ENCODE peak calls at places on chromosomes 11 and 22, in seven cellular contexts. M is AG04449, Z is tibial artery, U is RWPE2, K is AG04450, V is gastrocnemius medialis, X is osteocyte. W is an unnamed sample.

GRCh38 chr11:125242141-125242780 is 77.7 kb downstream of the PKNOX2 start:
- DNase-seq in V (no peak), K (no peak), X (no peak), M (no peak), U (no peak), Z (no peak), W (no peak)

GRCh38 chr11:76653674-76654309 is 16.8 kb downstream of the LRRC32 start:
- DNase-seq in K (peak), Z (peak), M (no peak), V (peak), X (no peak), U (no peak), W (peak)

GRCh38 chr22:27453688-27454087 is 347.9 kb downstream of the MN1 start:
- DNase-seq in V (no peak), Z (no peak), K (no peak), M (no peak), U (no peak), X (no peak), W (no peak)

GRCh38 chr22:23800297-23801237 is 13.8 kb downstream of the SMARCB1 start:
- DNase-seq in K (no peak), Z (no peak), U (no peak), V (no peak), X (no peak), M (no peak), W (peak)

GRCh38 chr11:95625164-95626017 is 164.2 kb downstream of the FAM76B start:
- DNase-seq in M (no peak), K (no peak), Z (no peak), X (no peak), U (no peak), V (no peak), W (no peak)

GRCh38 chr22:38419864-38420172 is 35.2 kb downstream of the KCNJ4 start:
- DNase-seq in X (no peak), M (no peak), Z (no peak), V (no peak), U (peak), K (no peak), W (peak)

GRCh38 chr11:33735426-33736147 is 636 bp downstream of the CD59 start:
- DNase-seq in V (no peak), M (no peak), Z (peak), X (no peak), K (no peak), U (no peak), W (no peak)

GRCh38 chr11:47691979-47692378 is 23.2 kb downstream of the AGBL2 start:
- DNase-seq in X (no peak), K (no peak), Z (no peak), V (no peak), U (no peak), M (no peak), W (no peak)

GRCh38 chr22:29208879-29209623 is 3.4 kb downstream of the EMID1 start:
- DNase-seq in U (peak), V (no peak), M (no peak), X (no peak), Z (peak), K (no peak), W (no peak)

DNA sequence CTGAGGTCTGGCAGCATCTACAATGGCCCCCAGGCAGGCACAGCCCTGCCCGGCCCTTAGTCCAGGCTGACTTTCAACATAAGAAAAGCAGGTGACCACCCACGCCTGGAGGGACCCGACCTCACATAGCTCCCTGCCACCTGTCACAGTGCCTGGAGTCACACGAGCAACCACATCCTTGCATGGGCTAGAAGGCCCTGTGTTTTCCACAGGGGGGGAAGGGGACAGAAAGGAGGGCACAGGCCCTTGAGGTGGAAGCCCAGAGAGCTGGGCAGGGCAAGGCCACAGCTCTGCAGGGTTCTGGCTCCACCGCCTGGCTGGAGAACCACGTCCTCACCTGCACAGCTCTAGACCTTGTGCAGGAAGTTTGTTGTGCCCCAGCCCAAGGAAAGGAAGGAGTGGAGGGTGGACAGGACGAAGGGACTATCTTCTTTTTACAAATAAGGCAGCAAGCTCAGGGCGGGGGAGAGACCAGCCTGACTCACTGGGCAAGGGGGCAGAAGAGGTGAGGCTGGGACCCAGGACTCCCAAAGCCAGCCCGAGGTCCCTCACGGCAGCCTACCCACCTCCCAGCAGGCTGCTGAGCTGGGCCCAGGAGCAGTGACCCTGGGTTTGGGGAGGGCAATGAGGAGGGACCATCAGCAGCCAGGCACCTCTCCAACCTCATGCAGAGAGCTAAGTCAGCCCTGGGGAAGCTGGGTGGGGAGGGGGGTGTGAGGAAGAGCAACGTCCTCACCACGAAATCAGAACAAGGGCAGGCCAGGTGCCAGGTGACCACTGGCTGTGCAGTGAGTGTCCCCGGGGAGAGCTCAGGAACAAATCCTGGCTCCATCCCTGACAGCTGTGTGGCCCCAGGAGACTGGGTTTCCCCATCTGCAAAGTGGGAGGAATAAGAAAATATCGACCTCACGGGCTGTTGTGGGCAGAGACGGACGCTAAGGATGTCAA is 4.3 kb downstream of the C1QTNF6 start:
- DNase-seq in Z (no peak), U (peak), M (no peak), K (no peak), X (no peak), V (no peak), W (peak)
- TF ChIP-seq CTCF in Z (no peak), U (no peak), M (no peak), K (no peak), X (no peak), V (no peak), W (no peak)

DNA sequence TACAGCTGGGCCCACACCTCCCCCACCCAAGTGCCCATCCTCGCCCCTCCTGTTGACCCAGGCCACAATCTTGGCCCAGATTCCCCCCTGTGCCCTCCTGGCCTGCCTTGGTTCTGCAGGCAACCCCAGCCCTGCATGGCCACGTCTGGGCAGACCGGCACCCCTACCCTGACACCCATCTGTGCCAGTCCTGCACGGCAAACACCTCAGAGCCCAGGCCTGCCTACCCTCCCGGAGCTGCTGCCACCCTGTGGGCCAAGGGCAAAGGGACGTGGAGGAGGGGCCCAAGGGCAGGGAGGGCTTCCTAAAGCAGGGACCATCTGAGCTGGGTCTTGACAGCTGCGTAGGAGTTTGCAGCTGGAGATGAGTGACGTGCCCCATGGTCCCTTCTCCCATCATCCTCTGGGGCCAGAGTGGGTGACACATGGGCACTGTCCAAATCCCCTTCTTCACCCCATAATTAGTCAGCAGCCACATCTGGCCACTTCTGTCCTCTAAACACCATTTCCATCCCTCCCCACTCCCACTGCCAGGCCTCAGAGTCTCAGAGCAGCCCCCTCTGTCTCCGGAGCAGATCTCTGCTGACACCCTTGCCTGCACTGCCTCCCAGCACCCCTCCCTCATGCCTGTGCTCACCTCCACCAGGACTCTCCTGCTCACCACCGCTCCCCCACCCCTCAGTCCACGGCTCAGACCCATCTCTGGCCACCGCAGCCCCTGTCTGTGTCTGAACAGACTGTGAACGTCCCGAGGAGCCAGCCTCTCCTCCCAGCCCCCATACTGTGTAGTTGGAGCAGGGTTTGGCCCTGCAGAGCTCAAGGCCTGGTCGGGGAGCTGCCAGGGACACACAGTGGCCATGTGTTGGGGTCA is 35.6 kb upstream of the PPARA start:
- DNase-seq in M (no peak), K (no peak), Z (no peak), V (peak), X (no peak), U (no peak), W (no peak)
- TF ChIP-seq CTCF in M (no peak), K (no peak), Z (peak), V (no peak), X (no peak), U (peak), W (peak)

DNA sequence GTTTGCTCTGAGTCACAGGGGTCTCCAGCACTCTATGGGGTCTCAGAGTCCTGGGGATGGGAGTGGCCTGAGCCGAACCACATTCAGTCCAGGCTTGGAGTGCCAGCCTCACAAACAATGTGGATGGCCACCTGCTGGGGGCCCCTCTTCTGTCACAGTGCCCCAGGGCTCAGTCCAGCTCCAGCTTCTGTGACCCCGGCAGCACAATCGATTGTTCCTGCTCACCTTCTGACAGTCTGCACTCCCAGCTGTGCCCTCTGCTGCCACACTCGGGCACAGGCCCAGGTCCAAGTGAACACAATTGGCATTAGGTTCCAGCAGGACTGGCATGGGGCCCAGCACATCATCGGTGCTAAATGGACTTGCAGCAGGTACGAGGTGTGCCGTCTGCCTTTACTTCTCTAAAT is 84.8 kb downstream of the TP53I11 start:
- DNase-seq in U (no peak), Z (no peak), V (no peak), X (no peak), K (no peak), M (no peak), W (no peak)
- TF ChIP-seq CTCF in U (no peak), Z (no peak), V (no peak), X (no peak), K (no peak), M (no peak), W (no peak)

GRCh38 chr11:69212121-69213110 is 56.7 kb downstream of the SMIM38 start:
- DNase-seq in V (no peak), X (peak), U (peak), K (no peak), Z (no peak), M (no peak), W (no peak)
- TF ChIP-seq CTCF in V (no peak), X (peak), U (peak), K (peak), Z (no peak), M (peak), W (peak)

GRCh38 chr11:105861225-105861624 is 160.8 kb downstream of the MSANTD4 start:
- DNase-seq in K (no peak), X (no peak), M (no peak), V (no peak), Z (no peak), U (no peak), W (no peak)
- TF ChIP-seq CTCF in K (peak), X (peak), M (no peak), V (no peak), Z (no peak), U (peak), W (peak)

DNA sequence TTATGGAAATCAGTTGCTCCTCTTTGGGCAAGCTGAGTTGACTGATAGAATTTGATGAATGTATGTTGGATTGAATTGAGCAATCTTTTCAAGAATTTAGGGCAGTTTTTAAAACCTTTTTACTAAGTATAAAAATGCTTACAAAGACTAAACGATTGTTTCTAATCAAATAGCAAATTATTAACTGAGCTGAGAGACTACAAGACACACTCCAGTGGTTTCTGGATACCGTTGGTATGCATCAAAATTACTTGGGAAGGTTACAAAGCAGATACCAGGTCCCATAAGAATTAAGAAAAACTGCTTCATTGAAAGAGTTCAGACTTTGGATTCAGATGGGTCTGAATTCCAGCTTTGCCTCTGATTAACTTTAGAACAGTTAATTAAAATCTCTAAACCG is 721.4 kb downstream of the FAM181B start:
- DNase-seq in X (no peak), Z (no peak), K (no peak), M (no peak), V (no peak), U (no peak), W (no peak)
- TF ChIP-seq CTCF in X (no peak), Z (no peak), K (no peak), M (no peak), V (no peak), U (no peak), W (no peak)

GRCh38 chr11:118522571-118523072 is 4.7 kb upstream of the TTC36 start:
- DNase-seq in V (no peak), U (no peak), X (no peak), K (no peak), M (no peak), Z (no peak), W (no peak)
- TF ChIP-seq CTCF in V (no peak), U (peak), X (peak), K (peak), M (peak), Z (no peak), W (peak)

GRCh38 chr11:65857500-65858353 is at the start of gene CFL1:
- DNase-seq in M (peak), V (peak), Z (peak), X (peak), K (peak), U (peak), W (peak)

GRCh38 chr11:65858354-65859133 is 564 bp upstream of the CFL1 start:
- DNase-seq in Z (no peak), M (no peak), K (no peak), V (no peak), X (no peak), U (no peak), W (no peak)

GRCh38 chr11:65860278-65861164 is at the start of gene MUS81:
- DNase-seq in U (peak), V (peak), Z (peak), K (peak), X (peak), M (peak), W (peak)

GRCh38 chr11:65859812-65860277 is 388 bp upstream of the MUS81 start:
- DNase-seq in Z (peak), X (no peak), M (no peak), K (no peak), U (no peak), V (no peak), W (peak)

GRCh38 chr11:65859134-65859811 is 960 bp upstream of the MUS81 start:
- DNase-seq in V (peak), M (peak), X (peak), Z (peak), U (peak), K (peak), W (peak)
- TF ChIP-seq CTCF in V (no peak), M (peak), X (peak), Z (no peak), U (no peak), K (peak), W (peak)